ENCODE peak calls at places on chromosomes 12 and 14, in nine cellular contexts. S is GM23248; C is left ventricle myocardium inferior; P is left lung; W is K562; K is cardiac muscle cell; V is PC-3; E is dorsolateral prefrontal cortex; I is CD8-positive, alpha-beta T cell. U is an unnamed sample.

GRCh38 chr12:27946396-27946795 is 26.1 kb downstream of the PTHLH start:
- DNase-seq in S (peak; percentile 18), C (no peak), P (no peak), W (no peak), K (no peak), V (no peak), E (no peak), I (no peak), U (no peak)

GRCh38 chr12:109947511-109947910 is 47.4 kb downstream of the TCHP start:
- DNase-seq in S (peak; percentile 75), C (no peak), P (no peak), W (no peak), K (no peak), V (no peak), E (no peak), I (no peak), U (peak; percentile 69)

GRCh38 chr12:99605-100004 is 33.0 kb downstream of the IQSEC3 start:
- DNase-seq in S (peak; percentile 46), C (no peak), P (no peak), W (no peak), K (peak; percentile 77), V (no peak), E (no peak), I (no peak), U (no peak)

GRCh38 chr12:14771651-14772137 is 31.6 kb downstream of the WBP11 start:
- DNase-seq in S (peak; percentile 7), C (no peak), P (no peak), W (no peak), K (no peak), V (no peak), E (no peak), I (peak; percentile 54), U (peak; percentile 4)

GRCh38 chr14:85172290-85172689 is 357.7 kb upstream of the FLRT2 start:
- DNase-seq in S (no peak), C (no peak), P (no peak), W (no peak), K (no peak), V (no peak), E (no peak), I (no peak), U (no peak)

GRCh38 chr14:105163040-105163742 is 5.4 kb downstream of the JAG2 start:
- DNase-seq in S (no peak), C (no peak), P (no peak), W (no peak), K (no peak), V (no peak), E (no peak), I (no peak), U (peak; percentile 55)

GRCh38 chr14:52694761-52695480 is 437 bp downstream of the ERO1A start:
- DNase-seq in S (peak; percentile 72), C (peak; percentile 26), P (peak; percentile 85), W (peak; percentile 15), K (peak; percentile 45), V (peak; percentile 72), E (no peak), I (peak; percentile 66), U (peak; percentile 36)

GRCh38 chr14:96062506-96062905 is 23.3 kb downstream of the C14orf132 start:
- DNase-seq in S (no peak), C (no peak), P (no peak), W (no peak), K (no peak), V (no peak), E (no peak), I (no peak), U (no peak)

GRCh38 chr12:49089831-49090773 is 4.5 kb downstream of the DHH start:
- DNase-seq in S (peak; percentile 73), C (peak; percentile 39), P (peak; percentile 85), W (peak; percentile 83), K (peak; percentile 47), V (peak; percentile 35), E (peak; percentile 67), I (peak; percentile 27), U (peak; percentile 55)

GRCh38 chr12:109833307-109834189 is at the start of gene TRPV4:
- DNase-seq in S (peak; percentile 67), C (peak; percentile 25), P (peak; percentile 82), W (peak; percentile 35), K (peak; percentile 79), V (peak; percentile 31), E (no peak), I (no peak), U (peak; percentile 34)

GRCh38 chr12:124713041-124713435 is 145.6 kb upstream of the NCOR2 start:
- DNase-seq in S (no peak), C (peak; percentile 64), P (no peak), W (no peak), K (no peak), V (no peak), E (no peak), I (no peak), U (no peak)
- H3K27ac ChIP-seq in S (peak overlapping the region; percentile 48), C (peak overlapping the region; percentile 92), P (peak overlapping the region; percentile 92), W (no peak overlapping the region), K (no peak overlapping the region), V (no peak overlapping the region), E (peak overlapping the region; percentile 79), I (no peak overlapping the region), U (no peak overlapping the region)

DNA sequence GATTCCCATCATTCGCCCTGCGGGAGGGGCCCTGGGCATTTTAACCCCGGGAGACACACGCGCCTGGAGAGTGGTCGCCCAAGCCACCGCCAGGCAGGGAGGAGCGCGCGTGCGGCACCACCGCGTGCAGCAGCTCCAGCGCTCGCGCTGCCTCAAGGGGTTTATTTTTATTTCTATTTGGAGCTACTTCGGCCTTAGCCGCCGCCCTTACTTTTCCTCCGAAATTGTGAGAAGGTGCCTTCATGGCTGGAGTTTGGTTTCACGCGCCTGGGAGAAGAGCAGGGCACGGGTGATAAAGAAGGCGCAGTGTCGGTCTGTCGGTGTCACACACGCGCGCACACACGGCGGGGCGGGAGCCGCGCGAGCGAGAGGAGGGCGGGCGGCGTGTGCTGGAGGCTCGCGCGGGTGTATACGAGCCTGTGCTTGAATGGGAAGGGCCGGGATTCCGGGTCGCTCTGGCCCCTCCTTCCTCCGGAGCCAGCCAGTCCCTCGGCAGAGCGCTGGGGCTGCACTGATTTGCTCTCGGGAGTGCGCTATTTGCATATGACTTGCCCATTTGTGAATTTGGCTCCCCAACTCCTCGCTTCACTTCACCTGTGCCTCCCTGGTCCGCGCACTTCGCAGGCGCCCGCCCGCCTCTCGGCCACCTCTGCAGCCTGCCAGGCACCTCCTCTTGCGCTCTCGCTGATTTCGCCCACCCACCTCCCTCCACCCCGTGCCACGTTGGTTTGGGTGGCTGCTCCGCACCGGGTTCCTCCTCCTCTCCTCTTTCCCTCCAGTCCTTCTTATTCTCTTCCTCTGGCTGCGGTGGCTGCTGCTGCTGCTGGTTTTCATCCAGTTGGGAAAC is 932.3 kb downstream of the DIO2 start:
- DNase-seq in S (peak; percentile 78), C (peak; percentile 48), P (peak; percentile 89), W (no peak), K (peak; percentile 96), V (peak; percentile 93), E (peak; percentile 77), I (no peak), U (peak; percentile 86)
- H3K27me3 ChIP-seq in S (peaks cover 59% of the 10 kb centered on the region), C (peaks cover 96% of the 10 kb centered on the region), P (peaks cover 12% of the 10 kb centered on the region), W (no peaks in the 10 kb centered on the region), K (peaks cover 47% of the 10 kb centered on the region), V (no peaks in the 10 kb centered on the region), E (no peaks in the 10 kb centered on the region), I (no peaks in the 10 kb centered on the region), U (peaks cover 74% of the 10 kb centered on the region)

DNA sequence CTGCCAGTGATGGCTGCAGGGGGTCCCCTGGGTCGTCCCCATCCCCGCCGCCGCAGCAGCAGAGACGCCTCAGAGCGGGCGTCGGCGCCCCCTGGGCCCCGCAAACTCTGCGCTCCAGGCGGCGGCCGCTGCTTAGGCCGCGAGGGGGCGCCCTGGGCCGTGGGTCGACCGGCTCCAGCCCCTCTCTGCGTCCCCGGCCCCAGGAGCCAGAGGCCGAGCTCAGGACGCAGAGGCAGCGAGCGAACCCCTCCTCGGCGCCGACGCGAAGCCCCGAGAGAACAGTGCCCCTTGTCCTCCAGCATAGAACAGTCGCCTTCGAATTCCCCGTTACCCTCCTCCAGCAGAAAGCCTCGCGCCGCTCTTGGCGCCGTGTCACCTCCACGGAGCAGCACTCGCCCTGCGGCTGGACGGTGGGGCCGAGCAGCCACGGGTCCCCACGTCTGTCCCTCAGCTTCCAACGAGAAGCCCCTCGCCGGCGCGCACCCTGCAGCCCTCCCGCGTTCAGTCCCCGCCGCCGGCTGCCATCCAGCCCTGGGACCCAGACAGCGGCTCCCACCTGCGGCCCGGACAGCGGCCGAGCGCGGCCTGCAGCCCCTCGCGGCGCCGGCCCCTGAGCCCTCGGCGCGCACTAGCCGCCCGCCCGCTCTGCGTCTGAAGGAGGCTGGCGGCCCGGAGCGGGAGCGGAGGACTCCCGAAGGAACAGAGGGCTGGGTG is 106.6 kb downstream of the PRICKLE1 start:
- DNase-seq in S (peak; percentile 82), C (peak; percentile 79), P (peak; percentile 90), W (peak; percentile 87), K (peak; percentile 92), V (peak; percentile 73), E (peak; percentile 78), I (peak; percentile 37), U (peak; percentile 69)
- H3K27ac ChIP-seq in S (peak overlapping the region; percentile 44), C (peak overlapping the region; percentile 97), P (peak overlapping the region; percentile 82), W (no peak overlapping the region), K (peak overlapping the region; percentile 95), V (peak overlapping the region; percentile 54), E (peak overlapping the region; percentile 71), I (no peak overlapping the region), U (no peak overlapping the region)

DNA sequence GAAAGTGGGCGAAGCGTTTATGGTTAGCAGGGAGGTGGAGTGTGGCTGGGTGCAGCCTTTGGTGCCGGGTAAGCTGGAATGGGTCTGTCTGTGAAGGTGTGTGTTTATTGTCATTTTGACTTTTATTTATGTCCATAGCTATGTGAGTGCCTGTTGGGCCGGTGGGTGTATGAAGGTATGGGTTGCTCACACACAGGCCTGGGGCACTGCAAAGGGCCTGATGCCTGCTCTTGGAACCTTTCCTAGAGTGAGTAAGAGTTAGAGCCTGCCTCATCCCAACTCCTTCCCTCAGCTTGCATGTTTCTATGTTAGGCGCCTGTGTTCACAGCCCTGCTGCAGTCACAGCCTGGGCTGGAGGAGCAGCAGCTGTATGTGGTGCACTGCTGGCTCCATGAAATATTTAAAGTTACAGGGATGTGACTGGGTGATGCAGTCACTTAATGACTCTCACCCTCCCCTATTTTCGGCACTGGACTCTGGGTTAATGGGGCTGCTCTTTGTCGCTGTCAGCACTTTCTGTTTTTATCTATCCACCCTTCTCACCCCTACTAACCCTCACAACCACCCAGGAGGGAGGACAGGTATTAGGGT is 2.6 kb upstream of the PPP1R1A start:
- DNase-seq in S (peak; percentile 69), C (no peak), P (no peak), W (no peak), K (peak; percentile 84), V (no peak), E (no peak), I (no peak), U (no peak)
- H3K27me3 ChIP-seq in S (peaks cover 46% of the 10 kb centered on the region), C (peaks cover 57% of the 10 kb centered on the region), P (peaks cover 17% of the 10 kb centered on the region), W (peaks cover 80% of the 10 kb centered on the region), K (no peaks in the 10 kb centered on the region), V (peaks cover 72% of the 10 kb centered on the region), E (no peaks in the 10 kb centered on the region), I (peaks cover 22% of the 10 kb centered on the region), U (no peaks in the 10 kb centered on the region)